ENCODE peak calls at places on chromosomes 6 and 20, in five cellular contexts. Y is mucosa of descending colon, T is AG04450, X is PC-3, F is upper lobe of right lung. R is an unnamed sample.

GRCh38 chr20:2771631-2772080 is 28.8 kb downstream of the CPXM1 start:
- DNase-seq in T (no peak), F (no peak), Y (no peak), X (peak; percentile 40), R (no peak)

GRCh38 chr6:75143186-75143585 is 62.7 kb downstream of the COL12A1 start:
- DNase-seq in Y (no peak), X (no peak), F (no peak), T (peak; percentile 66), R (no peak)

GRCh38 chr6:169800668-169801395 is 49.4 kb downstream of the ERMARD start:
- DNase-seq in T (peak; percentile 45), F (peak; percentile 67), Y (no peak), X (peak; percentile 64), R (peak; percentile 39)

GRCh38 chr20:10359621-10360040 is 74.4 kb downstream of the MKKS start:
- DNase-seq in T (no peak), Y (no peak), F (no peak), X (peak; percentile 34), R (no peak)

GRCh38 chr20:32674362-32674789 is 635 bp upstream of the C20orf203 start:
- DNase-seq in F (no peak), X (peak; percentile 82), Y (peak; percentile 68), T (no peak), R (peak; percentile 17)

GRCh38 chr6:152386131-152386530 is 251.0 kb downstream of the SYNE1 start:
- DNase-seq in Y (no peak), T (no peak), X (no peak), F (no peak), R (no peak)

GRCh38 chr20:34540596-34541263 is 17.8 kb upstream of the MAP1LC3A start:
- DNase-seq in F (no peak), Y (no peak), T (no peak), X (no peak), R (no peak)

GRCh38 chr6:149335924-149336323 is 18.4 kb downstream of the TAB2 start:
- DNase-seq in T (no peak), F (no peak), Y (no peak), X (peak; percentile 81), R (no peak)

GRCh38 chr6:158713469-158713868 is 63.6 kb downstream of the SYTL3 start:
- DNase-seq in T (no peak), X (no peak), Y (no peak), F (no peak), R (no peak)

GRCh38 chr6:137893726-137894125 is 26.7 kb downstream of the TNFAIP3 start:
- DNase-seq in T (no peak), F (no peak), Y (no peak), X (peak; percentile 48), R (no peak)

GRCh38 chr6:87661016-87661415 is 41.0 kb downstream of the AKIRIN2 start:
- DNase-seq in Y (no peak), X (no peak), T (no peak), F (no peak), R (no peak)

GRCh38 chr20:47576516-47577033 is 74.9 kb downstream of the NCOA3 start:
- DNase-seq in F (no peak), X (peak; percentile 93), T (peak; percentile 65), Y (peak; percentile 74), R (peak; percentile 38)

GRCh38 chr20:47989957-47990356 is 204.7 kb upstream of the SULF2 start:
- DNase-seq in F (no peak), X (peak; percentile 88), Y (peak; percentile 39), T (no peak), R (no peak)

GRCh38 chr20:7770578-7770977 is 169.7 kb downstream of the HAO1 start:
- DNase-seq in T (no peak), X (peak; percentile 73), F (no peak), Y (no peak), R (no peak)

GRCh38 chr6:90413867-90414266 is 117.2 kb upstream of the BACH2 start:
- DNase-seq in X (no peak), F (no peak), T (no peak), Y (peak; percentile 49), R (no peak)

GRCh38 chr6:51209651-51210050 is 391.0 kb downstream of the TFAP2B start:
- DNase-seq in F (no peak), Y (no peak), X (no peak), T (no peak), R (no peak)

GRCh38 chr6:6703720-6704422 is 115.4 kb downstream of the LY86 start:
- DNase-seq in T (no peak), X (no peak), F (no peak), Y (peak; percentile 97), R (no peak)
- TF ChIP-seq CTCF in T (no peak), X (no peak), F (no peak), Y (no peak), R (no peak)

GRCh38 chr6:30612213-30612612 is 4.8 kb downstream of the PPP1R10 start:
- DNase-seq in F (no peak), T (no peak), X (peak; percentile 45), Y (no peak), R (no peak)
- H3K4me3 ChIP-seq in F (no peak overlapping the region), T (no peak overlapping the region), X (no peak overlapping the region), Y (no peak overlapping the region), R (no peak overlapping the region)

DNA sequence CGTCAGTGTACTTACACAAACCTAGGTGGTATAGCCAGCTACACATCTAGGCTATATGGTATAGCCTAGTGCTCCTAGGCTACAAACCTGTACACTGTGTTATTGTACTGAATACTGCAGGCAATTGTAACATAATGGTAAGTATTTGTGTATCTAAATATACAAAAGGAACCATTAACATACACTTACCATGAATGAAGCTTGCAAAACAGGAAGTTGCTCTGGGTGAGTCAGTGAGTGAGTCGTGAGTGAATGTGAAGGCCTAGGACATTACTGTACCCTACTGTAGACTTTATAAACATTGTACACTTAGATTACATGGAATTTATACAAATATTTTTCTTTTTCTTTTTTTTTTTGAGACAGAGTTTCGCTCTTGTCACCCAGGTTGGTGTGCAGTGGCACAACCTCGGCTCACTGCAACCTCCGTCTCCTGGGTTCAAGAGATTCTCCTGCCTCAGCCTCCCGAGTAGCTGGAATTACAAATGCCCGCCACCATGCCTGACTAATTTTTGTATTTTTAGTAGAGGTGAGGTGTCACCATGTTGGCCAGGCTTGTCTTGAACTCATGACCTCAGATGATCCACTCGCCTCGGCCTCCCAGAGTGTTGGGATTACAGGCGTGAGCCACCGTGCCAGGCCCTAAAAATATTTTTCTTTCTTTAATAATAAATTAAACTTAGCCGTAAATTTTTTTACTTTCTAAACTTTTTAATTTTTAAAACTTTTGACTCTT is 15.4 kb upstream of the KIAA1755 start:
- DNase-seq in Y (no peak), F (no peak), X (peak; percentile 92), T (peak; percentile 57), R (no peak)
- TF ChIP-seq CTCF in Y (no peak), F (no peak), X (no peak), T (no peak), R (no peak)

GRCh38 chr20:63694596-63695418 is 1.6 kb upstream of the TNFRSF6B start:
- DNase-seq in X (no peak), F (no peak), Y (no peak), T (no peak), R (no peak)

GRCh38 chr20:63696628-63697356 is at the start of gene TNFRSF6B:
- DNase-seq in Y (no peak), X (peak; percentile 20), T (no peak), F (peak; percentile 65), R (no peak)

GRCh38 chr20:63695419-63696310 is 787 bp upstream of the TNFRSF6B start:
- DNase-seq in Y (no peak), T (no peak), F (peak; percentile 65), X (no peak), R (no peak)

GRCh38 chr20:63697357-63697867 is 960 bp downstream of the TNFRSF6B start:
- DNase-seq in F (no peak), T (no peak), Y (no peak), X (peak; percentile 21), R (no peak)

GRCh38 chr20:63696311-63696627 is 183 bp upstream of the TNFRSF6B start:
- DNase-seq in F (peak; percentile 62), T (no peak), X (peak; percentile 61), Y (peak; percentile 57), R (no peak)
- H3K4me3 ChIP-seq in F (peak overlapping the region; percentile 29), T (peak overlapping the region; percentile 36), X (peak overlapping the region; percentile 63), Y (no peak overlapping the region), R (no peak overlapping the region)

GRCh38 chr6:39049575-39050283 is 1.1 kb downstream of the GLP1R start:
- DNase-seq in X (no peak), T (no peak), Y (no peak), F (peak; percentile 57), R (no peak)
- TF ChIP-seq CTCF in X (no peak), T (no peak), Y (no peak), F (no peak), R (no peak)

R was measured in LNCaP clone FGC.